ENCODE peak calls at places on chromosomes 2 and 18, in four cellular contexts. L, H, A and R are unnamed samples.

GRCh38 chr18:22709288-22710060 is 223.7 kb upstream of the RBBP8 start:
- DNase-seq in H (no peak), A (no peak), L (no peak), R (no peak)

GRCh38 chr2:172438064-172438421 is 10.7 kb downstream of the ITGA6 start:
- DNase-seq in H (no peak), L (no peak), A (no peak), R (no peak)

GRCh38 chr2:6826081-6826913 is 39.4 kb downstream of the CMPK2 start:
- DNase-seq in A (peak), H (peak), L (peak), R (peak)

GRCh38 chr2:216918088-216918680 is 58.3 kb upstream of the TNP1 start:
- DNase-seq in A (no peak), H (no peak), L (no peak), R (no peak)

GRCh38 chr2:30208453-30208852 is 22.9 kb upstream of the LBH start:
- DNase-seq in L (peak), H (no peak), A (peak), R (no peak)

GRCh38 chr18:59049726-59050660 is 89.7 kb upstream of the SEC11C start:
- DNase-seq in A (no peak), L (no peak), H (no peak), R (no peak)

GRCh38 chr2:45046786-45047185 is 37.5 kb upstream of the SIX2 start:
- DNase-seq in A (no peak), H (no peak), L (no peak), R (no peak)

GRCh38 chr2:192038152-192038551 is 156.6 kb downstream of the TMEFF2 start:
- DNase-seq in L (no peak), A (no peak), H (no peak), R (no peak)

GRCh38 chr2:190984595-190984994 is 29.4 kb downstream of the STAT1 start:
- DNase-seq in H (no peak), L (no peak), A (no peak), R (no peak)

GRCh38 chr18:67417864-67418523 is 98.5 kb downstream of the DSEL start:
- DNase-seq in H (peak), A (no peak), L (no peak), R (peak)

GRCh38 chr18:55453186-55453585 is 134.8 kb downstream of the TCF4 start:
- DNase-seq in A (no peak), H (no peak), L (no peak), R (no peak)

GRCh38 chr2:80461505-80462197 is 157.1 kb upstream of the LRRTM1 start:
- DNase-seq in H (no peak), A (no peak), L (no peak), R (no peak)

DNA sequence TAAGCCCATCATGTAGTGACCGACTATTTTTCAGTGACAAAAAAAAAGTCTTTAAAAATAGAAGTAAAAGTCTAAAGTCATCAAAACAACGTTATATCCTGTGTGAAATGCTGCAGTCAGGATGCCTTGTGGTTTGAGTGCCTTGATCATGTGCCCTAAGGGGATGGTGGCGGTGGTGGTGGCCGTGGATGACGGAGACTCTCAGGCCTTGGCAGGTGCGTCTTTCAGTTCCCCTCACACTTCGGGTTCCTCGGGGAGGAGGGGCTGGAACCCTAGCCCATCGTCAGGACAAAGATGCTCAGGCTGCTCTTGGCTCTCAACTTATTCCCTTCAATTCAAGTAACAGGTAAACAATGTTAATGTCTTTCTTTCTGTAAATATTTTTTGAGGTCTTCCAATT is at the start of gene CD28:
- DNase-seq in L (no peak), A (no peak), H (peak), R (peak)
- TF ChIP-seq POLR2AphosphoS5 in L (no peak), A (no peak), H (no peak), R (no peak)

GRCh38 chr2:112541315-112542122 is 746 bp upstream of the POLR1B start:
- DNase-seq in H (peak), A (peak), L (peak), R (peak)
- TF ChIP-seq SPI1 in H (peak), A (no peak), L (peak), R (peak)

DNA sequence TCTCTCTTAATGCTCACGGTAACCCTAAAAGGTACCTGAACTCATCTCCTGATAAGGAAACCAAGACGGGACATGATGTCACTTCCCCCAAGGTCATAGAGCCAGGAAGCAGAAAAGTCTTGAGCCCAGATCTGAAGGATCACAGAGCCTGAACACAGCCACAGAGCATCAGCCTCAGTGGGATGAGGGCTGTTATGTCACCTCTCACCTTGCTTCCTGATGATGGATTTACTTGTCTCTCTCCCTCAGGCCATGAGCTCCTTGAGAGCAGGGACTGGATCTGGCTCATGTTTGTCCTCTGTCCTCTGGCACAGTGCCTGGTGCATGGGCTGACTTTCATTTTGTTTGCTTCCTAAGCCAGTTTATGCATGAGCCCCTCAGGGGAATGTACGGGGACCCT is 54.2 kb downstream of the SERTAD2 start:
- DNase-seq in A (no peak), H (no peak), L (no peak), R (no peak)
- TF ChIP-seq POLR2AphosphoS5 in A (no peak), H (no peak), L (no peak), R (no peak)

DNA sequence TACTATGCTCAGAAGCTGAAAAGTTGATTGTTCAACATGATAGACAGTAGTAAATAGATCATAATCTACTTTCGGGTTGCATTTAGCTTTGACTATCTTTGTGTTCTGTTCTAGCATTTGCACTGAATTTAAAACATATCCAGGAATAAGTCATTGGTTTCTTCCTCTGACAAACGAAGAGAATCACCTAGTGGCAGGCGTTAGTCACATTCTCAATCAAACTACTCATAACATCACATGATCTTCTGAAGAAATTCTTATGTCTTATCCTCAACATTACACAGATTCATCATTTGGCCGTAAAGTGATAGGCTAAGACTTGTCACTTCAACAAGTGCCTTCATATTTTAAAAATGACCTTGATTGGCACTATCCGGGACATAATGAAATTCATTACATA is 63.6 kb upstream of the TTC21B start:
- DNase-seq in L (no peak), A (no peak), H (no peak), R (no peak)
- TF ChIP-seq SPI1 in L (no peak), A (no peak), H (no peak), R (no peak)

DNA sequence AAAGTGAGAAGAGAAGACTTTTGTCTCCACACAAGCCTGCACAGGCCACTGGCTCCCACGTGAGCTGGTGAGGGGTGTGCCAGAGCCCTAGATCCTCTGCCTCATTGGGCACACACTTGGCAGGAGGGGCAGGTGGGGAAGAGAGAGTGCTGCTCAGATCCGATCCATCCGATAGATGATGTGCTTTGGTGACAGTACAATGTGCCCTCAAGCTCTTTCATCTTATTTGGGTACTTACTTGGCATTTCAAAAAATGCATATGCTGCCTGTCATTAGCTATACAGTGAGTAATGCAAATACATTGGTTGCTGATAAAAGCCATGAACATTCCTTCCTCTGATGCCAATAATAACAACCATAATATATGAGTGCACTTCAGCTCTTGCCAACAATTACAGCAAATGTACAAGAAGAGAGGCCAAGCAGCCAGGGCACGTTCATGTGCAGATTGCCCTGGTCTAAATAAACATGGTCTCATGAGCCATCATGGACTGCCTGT is 255.3 kb downstream of the VAPA start:
- DNase-seq in A (no peak), H (no peak), L (no peak), R (no peak)
- TF ChIP-seq POLR2AphosphoS5 in A (no peak), H (no peak), L (no peak), R (no peak)

GRCh38 chr2:40062381-40062780 is 283.3 kb upstream of the THUMPD2 start:
- DNase-seq in A (no peak), L (no peak), H (no peak), R (no peak)
- TF ChIP-seq SPI1 in A (no peak), L (no peak), H (no peak), R (no peak)

GRCh38 chr2:231930601-231931281 is 4.5 kb upstream of the NPPC start:
- DNase-seq in A (no peak), L (no peak), H (no peak), R (no peak)
- TF ChIP-seq POLR2AphosphoS5 in A (no peak), L (no peak), H (no peak), R (no peak)

DNA sequence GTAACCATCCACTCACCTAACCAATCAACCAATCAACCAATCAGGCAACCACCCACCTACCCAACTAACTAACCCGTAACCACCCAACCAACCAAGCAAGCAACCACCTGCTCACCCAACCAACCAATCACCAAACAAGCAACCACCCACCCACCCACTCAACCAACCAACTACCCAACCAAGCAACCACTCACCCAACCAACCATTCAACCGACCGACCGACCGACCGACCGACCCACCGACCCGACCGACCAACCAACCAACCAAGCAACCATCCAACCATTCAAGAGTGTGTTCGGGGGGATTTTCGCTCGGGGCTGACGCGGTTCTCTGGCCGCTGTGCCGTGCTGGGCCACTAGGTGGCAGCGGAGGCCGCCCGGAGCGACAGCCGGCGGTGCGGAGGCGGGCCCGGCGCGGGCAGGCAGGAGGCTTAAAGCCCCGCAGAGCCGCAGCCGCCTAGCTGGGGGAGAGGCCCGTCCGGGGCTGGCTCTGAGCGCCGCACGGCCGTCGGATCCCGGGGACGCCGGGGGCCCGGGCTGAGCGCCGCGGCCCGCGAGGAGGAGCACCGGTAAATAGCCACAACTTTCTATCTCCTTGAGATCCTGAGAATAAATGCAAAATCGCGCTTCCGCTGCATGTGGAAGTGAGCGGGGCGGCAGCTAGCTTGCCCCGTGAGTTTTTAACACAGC is at the start of gene MC5R:
- DNase-seq in A (peak), L (peak), H (no peak), R (peak)
- TF ChIP-seq SPI1 in A (no peak), L (no peak), H (no peak), R (no peak)

GRCh38 chr2:5360081-5360480 is 332.1 kb upstream of the SOX11 start:
- DNase-seq in A (no peak), L (no peak), H (no peak), R (no peak)

GRCh38 chr2:5365871-5366461 is 326.2 kb upstream of the SOX11 start:
- DNase-seq in L (peak), A (peak), H (no peak), R (peak)

GRCh38 chr2:5367321-5367720 is 324.9 kb upstream of the SOX11 start:
- DNase-seq in L (no peak), H (no peak), A (no peak), R (no peak)

GRCh38 chr2:5368263-5368662 is 323.9 kb upstream of the SOX11 start:
- DNase-seq in L (no peak), A (no peak), H (no peak), R (no peak)

DNA sequence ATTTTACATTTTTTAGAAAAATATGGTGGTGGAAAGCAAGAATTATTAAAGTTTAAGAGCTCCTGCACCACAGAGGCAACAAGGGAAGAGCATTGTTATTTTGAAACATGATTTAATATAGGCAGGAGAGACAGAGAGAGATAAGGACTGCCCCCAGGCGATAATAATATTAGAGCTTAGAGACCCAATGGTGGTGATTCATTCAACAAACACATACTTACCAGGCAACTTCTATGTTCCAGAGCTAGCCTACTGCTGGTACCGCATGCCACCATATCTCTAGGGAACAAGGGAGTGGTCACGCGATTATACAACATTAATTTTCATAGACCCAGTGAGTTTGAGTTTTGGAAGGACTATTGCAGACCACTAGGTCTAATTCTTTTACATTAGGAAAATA is 327.8 kb upstream of the SOX11 start:
- DNase-seq in H (no peak), A (no peak), L (no peak), R (no peak)
- TF ChIP-seq POLR2AphosphoS5 in H (no peak), A (no peak), L (no peak), R (no peak)